ENCODE peak calls at places on chromosomes 12 and 14, in six cellular contexts. S, P, F, U, T and E are unnamed samples.

GRCh38 chr12:44031472-44032185 is 195.7 kb downstream of the TMEM117 start:
- DNase-seq in S (no peak), P (no peak), F (no peak), U (no peak), T (no peak), E (no peak)

GRCh38 chr12:29365091-29365490 is 15.9 kb downstream of the ERGIC2 start:
- DNase-seq in S (no peak), P (no peak), F (no peak), U (no peak), T (no peak), E (no peak)

GRCh38 chr14:78848234-78848820 is 678.2 kb downstream of the NRXN3 start:
- DNase-seq in S (peak; percentile 24), P (no peak), F (peak; percentile 29), U (no peak), T (peak; percentile 18), E (peak; percentile 55)

GRCh38 chr12:48067250-48067938 is 38.5 kb downstream of the SENP1 start:
- DNase-seq in S (no peak), P (no peak), F (no peak), U (peak; percentile 3), T (no peak), E (no peak)

GRCh38 chr12:131597327-131597726 is 113.6 kb upstream of the SFSWAP start:
- DNase-seq in S (no peak), P (no peak), F (no peak), U (no peak), T (no peak), E (no peak)

GRCh38 chr12:52147983-52148540 is 43.8 kb downstream of the KRT80 start:
- DNase-seq in S (no peak), P (no peak), F (no peak), U (no peak), T (no peak), E (no peak)

GRCh38 chr12:29148065-29148957 is 767 bp upstream of the FAR2 start:
- DNase-seq in S (peak; percentile 20), P (no peak), F (no peak), U (no peak), T (no peak), E (no peak)

GRCh38 chr12:51914034-51914923 is 7.0 kb downstream of the ACVRL1 start:
- DNase-seq in S (no peak), P (no peak), F (no peak), U (no peak), T (no peak), E (no peak)

GRCh38 chr14:105878125-105878524 is 351.7 kb downstream of the TMEM121 start:
- DNase-seq in S (no peak), P (no peak), F (no peak), U (no peak), T (no peak), E (no peak)

GRCh38 chr12:108181095-108181454 is 52.0 kb downstream of the WSCD2 start:
- DNase-seq in S (no peak), P (no peak), F (no peak), U (no peak), T (no peak), E (no peak)

GRCh38 chr12:29160230-29160629 is 11.2 kb downstream of the FAR2 start:
- DNase-seq in S (no peak), P (no peak), F (no peak), U (no peak), T (no peak), E (no peak)

GRCh38 chr14:60686865-60687264 is 37.3 kb downstream of the SIX4 start:
- DNase-seq in S (no peak), P (no peak), F (peak; percentile 39), U (no peak), T (no peak), E (no peak)

GRCh38 chr14:59422069-59422881 is 42.9 kb downstream of the GPR135 start:
- DNase-seq in S (no peak), P (no peak), F (no peak), U (no peak), T (no peak), E (no peak)

GRCh38 chr14:93752980-93753561 is 35.2 kb downstream of the PRIMA1 start:
- DNase-seq in S (no peak), P (no peak), F (no peak), U (no peak), T (no peak), E (no peak)

GRCh38 chr12:15037091-15037723 is 64.4 kb downstream of the PDE6H start:
- DNase-seq in S (no peak), P (no peak), F (no peak), U (no peak), T (no peak), E (no peak)

GRCh38 chr14:92325835-92326234 is 2.9 kb downstream of the SLC24A4 start:
- DNase-seq in S (no peak), P (no peak), F (no peak), U (no peak), T (no peak), E (no peak)

GRCh38 chr14:106665814-106666213 is 1139.4 kb downstream of the TMEM121 start:
- DNase-seq in S (no peak), P (no peak), F (no peak), U (no peak), T (no peak), E (no peak)

GRCh38 chr12:122847921-122848421 is 12.7 kb downstream of the HIP1R start:
- DNase-seq in S (no peak), P (no peak), F (no peak), U (no peak), T (no peak), E (no peak)

GRCh38 chr12:100687686-100688085 is 106.9 kb upstream of the ANO4 start:
- DNase-seq in S (no peak), P (no peak), F (no peak), U (no peak), T (no peak), E (no peak)

GRCh38 chr12:100692502-100692901 is 102.1 kb upstream of the ANO4 start:
- DNase-seq in S (no peak), P (no peak), F (no peak), U (no peak), T (no peak), E (no peak)

DNA sequence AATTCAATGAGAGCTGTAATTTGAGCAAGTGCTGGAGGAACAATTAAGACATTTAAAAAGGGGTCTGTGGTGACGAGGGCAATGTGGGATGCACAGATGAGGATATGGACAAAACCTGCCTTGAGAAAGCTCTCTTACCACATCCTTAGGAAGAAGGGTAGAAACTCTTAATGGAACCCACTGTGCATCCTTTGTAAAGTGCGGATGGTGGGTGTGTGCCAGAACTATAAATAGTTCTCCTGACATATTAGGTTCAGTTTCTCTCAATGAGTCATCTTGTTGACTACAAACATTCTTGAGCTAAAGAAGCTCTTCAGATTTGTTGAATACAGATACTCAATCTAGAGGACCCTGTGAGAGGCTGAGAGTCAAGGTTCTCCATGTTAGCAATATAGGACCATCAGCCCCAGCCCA is 106.1 kb upstream of the ANO4 start:
- DNase-seq in S (no peak), P (no peak), F (no peak), U (no peak), T (no peak), E (no peak)
- TF ChIP-seq ZNF274 in S (no peak), P (no peak), F (no peak), U (no peak), T (no peak), E (no peak)

DNA sequence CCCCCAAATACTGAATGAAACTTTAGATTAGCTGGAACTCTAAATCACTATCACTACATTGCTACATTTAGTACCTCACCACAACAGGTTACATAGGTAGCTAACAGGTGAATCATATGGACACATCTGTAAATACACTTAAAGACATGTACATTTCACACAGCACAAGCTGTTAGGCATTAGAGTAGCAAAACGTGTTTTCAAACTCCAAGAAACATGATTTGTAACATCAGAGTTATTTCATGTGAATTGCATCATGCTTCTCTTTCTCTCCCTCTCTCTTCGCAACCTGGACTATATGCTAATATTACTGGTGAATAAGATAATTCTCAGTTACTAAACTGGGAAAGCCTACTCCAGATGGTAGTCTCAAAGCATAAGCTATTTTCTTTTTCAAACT is 4.3 kb downstream of the SEL1L start:
- DNase-seq in S (no peak), P (no peak), F (no peak), U (no peak), T (peak; percentile 10), E (no peak)
- H3K9ac ChIP-seq in S (no peak overlapping the region), P (no peak overlapping the region), F (no peak overlapping the region), U (no peak overlapping the region), T (no peak overlapping the region), E (no peak overlapping the region)

GRCh38 chr14:100807979-100808734 is 17.8 kb upstream of the MEG3 start:
- DNase-seq in S (no peak), P (no peak), F (no peak), U (no peak), T (no peak), E (no peak)

GRCh38 chr14:100810435-100810834 is 15.5 kb upstream of the MEG3 start:
- DNase-seq in S (no peak), P (no peak), F (no peak), U (no peak), T (no peak), E (no peak)

GRCh38 chr14:100806386-100806785 is 19.5 kb upstream of the MEG3 start:
- DNase-seq in S (no peak), P (no peak), F (no peak), U (no peak), T (no peak), E (no peak)

GRCh38 chr14:100804558-100805309 is 21.2 kb upstream of the MEG3 start:
- DNase-seq in S (no peak), P (no peak), F (no peak), U (no peak), T (no peak), E (no peak)

DNA sequence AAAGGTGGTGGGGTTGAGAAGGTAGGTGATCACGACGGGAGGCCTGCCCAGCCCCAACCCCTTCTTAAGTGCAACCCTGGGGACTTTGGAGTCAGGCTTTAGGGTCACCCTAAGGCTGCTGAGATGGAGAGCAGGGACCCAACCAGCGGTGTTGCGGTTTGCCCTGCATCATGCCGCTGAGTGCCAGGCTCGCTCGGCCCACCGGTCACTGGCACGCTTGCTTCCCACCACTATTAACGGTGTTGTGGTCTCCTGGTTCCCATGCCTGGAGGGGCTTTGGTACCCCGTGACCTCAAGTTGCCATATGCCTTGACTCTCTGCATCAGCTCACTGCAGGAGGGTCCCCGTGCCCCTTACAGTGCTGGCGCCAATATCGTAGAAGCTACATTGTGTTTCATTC is 18.4 kb upstream of the MEG3 start:
- DNase-seq in S (no peak), P (no peak), F (no peak), U (no peak), T (no peak), E (no peak)
- TF ChIP-seq ZNF274 in S (no peak), P (no peak), F (no peak), U (no peak), T (no peak), E (no peak)

DNA sequence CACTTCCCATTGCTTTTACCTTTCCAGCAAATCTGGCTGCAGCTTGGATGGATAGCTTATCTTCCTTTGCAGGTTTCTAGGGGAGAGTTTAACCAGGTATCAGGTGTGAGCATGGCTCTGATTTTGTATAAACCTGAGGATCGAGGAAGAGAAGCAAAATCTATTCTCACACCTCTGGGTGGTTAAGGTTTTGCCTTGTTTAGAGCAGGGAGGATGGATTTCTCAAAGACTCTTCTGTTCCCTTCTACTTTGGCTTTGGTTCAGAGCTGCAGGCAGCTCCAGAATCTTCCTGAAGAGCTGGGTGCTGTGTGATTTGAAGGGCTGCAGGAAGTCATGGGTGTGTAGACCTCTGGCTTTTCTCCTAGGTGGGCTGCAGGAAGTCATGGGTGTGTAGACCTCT is 1.7 kb downstream of the JDP2 start:
- DNase-seq in S (no peak), P (no peak), F (no peak), U (no peak), T (no peak), E (no peak)
- H3K9ac ChIP-seq in S (no peak overlapping the region), P (no peak overlapping the region), F (peak overlapping the region; percentile 26), U (no peak overlapping the region), T (no peak overlapping the region), E (peak overlapping the region; percentile 13)